ENCODE peak calls at places on chromosomes 6 and 20, in four cellular contexts. Y, V, A and O are unnamed samples.

GRCh38 chr6:5028921-5029320 is 25.1 kb upstream of the RPP40 start:
- DNase-seq in A (no peak), V (peak; percentile 36), Y (no peak), O (no peak)

GRCh38 chr6:43014434-43014909 is 423 bp downstream of the KLHDC3 start:
- DNase-seq in Y (no peak), V (no peak), A (no peak), O (peak; percentile 14)

GRCh38 chr6:89409461-89410035 is 2.5 kb downstream of the RRAGD start:
- DNase-seq in Y (no peak), V (no peak), A (no peak), O (no peak)

GRCh38 chr20:856361-856775 is 22.9 kb downstream of the FAM110A start:
- DNase-seq in V (no peak), A (no peak), Y (no peak), O (peak; percentile 82)

GRCh38 chr6:116070990-116071389 is 10.3 kb upstream of the FRK start:
- DNase-seq in A (no peak), V (peak; percentile 70), Y (no peak), O (no peak)

GRCh38 chr6:159107451-159108260 is 61.5 kb upstream of the FNDC1 start:
- DNase-seq in Y (no peak), A (no peak), V (no peak), O (no peak)

GRCh38 chr6:79570802-79571367 is 33.7 kb upstream of the LCA5 start:
- DNase-seq in Y (no peak), V (peak; percentile 41), A (peak; percentile 42), O (peak; percentile 7)

GRCh38 chr6:41531016-41531415 is 15.2 kb upstream of the FOXP4 start:
- DNase-seq in Y (no peak), V (no peak), A (no peak), O (no peak)

GRCh38 chr6:33987531-33988021 is 158.3 kb downstream of the GRM4 start:
- DNase-seq in V (no peak), Y (no peak), A (no peak), O (no peak)

GRCh38 chr6:44659676-44660170 is 272.2 kb downstream of the CDC5L start:
- DNase-seq in Y (no peak), A (no peak), V (no peak), O (no peak)

GRCh38 chr6:68635706-68636513 is 828 bp downstream of the ADGRB3 start:
- DNase-seq in A (peak; percentile 41), Y (no peak), V (no peak), O (no peak)

GRCh38 chr20:40953856-40954255 is 74.8 kb upstream of the TOP1 start:
- DNase-seq in A (no peak), Y (no peak), V (no peak), O (no peak)

DNA sequence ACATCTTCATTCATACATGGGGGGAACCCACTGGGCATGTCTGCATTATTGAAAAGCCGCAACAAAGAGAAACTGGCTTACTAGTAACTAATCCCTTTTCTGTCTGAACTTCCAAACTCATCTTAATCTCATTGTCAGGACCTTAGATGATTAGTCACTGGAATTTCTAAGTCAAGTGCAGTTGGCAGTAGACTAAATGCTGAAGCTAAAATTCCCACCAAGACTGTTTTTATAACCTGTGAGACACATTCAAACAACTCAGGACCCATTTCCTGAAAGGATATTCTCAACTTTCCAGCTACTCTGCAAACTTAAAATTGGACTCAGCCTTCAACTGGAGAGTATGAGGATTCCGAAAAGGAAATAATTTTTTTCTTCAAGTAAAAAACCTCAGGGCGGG is 94.8 kb upstream of the SCAF8 start:
- DNase-seq in V (no peak), Y (no peak), A (no peak), O (no peak)
- TF ChIP-seq MYC in V (no peak), Y (no peak), A (no peak), O (no peak)

GRCh38 chr6:53165333-53165732 is 16.7 kb upstream of the GCM1 start:
- DNase-seq in A (no peak), Y (no peak), V (no peak), O (no peak)

GRCh38 chr6:53161481-53162009 is 12.9 kb upstream of the GCM1 start:
- DNase-seq in V (no peak), Y (no peak), A (no peak), O (no peak)

GRCh38 chr6:53154071-53154470 is 5.4 kb upstream of the GCM1 start:
- DNase-seq in Y (no peak), V (no peak), A (no peak), O (no peak)

GRCh38 chr6:53154794-53155193 is 6.2 kb upstream of the GCM1 start:
- DNase-seq in A (no peak), V (no peak), Y (no peak), O (no peak)

GRCh38 chr6:53159558-53159957 is 10.9 kb upstream of the GCM1 start:
- DNase-seq in Y (no peak), A (no peak), V (peak; percentile 33), O (peak; percentile 12)
- TF ChIP-seq ESRRA in Y (no peak), A (no peak), V (no peak), O (no peak)

DNA sequence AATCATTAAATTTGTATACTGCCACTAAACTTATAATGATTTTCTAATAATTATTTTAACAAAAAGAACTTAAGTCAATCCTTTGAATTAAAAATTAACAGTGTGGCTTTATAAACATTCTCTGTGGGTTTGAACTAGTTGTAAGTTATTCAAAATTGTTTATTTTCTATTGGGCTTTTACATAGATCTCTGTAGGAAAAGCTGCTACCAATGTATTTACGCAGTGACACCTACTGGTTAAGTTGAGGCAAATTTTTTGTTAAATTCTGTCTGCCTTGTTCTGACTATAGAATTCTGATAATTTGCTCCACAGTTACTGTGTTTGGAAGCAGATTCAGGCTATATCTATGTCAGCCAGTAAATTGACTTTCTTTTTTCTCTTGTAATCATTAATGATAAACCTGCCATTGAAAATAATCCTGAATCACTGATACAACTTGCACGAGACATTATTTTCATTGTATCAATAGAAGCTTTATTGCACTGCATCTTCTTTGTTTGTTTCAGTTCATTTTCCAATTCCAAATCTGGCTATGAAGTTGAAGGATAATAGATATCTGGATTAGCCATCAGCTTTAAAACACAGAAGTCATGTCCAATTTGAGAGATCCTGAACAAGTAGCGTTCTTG is 66.0 kb upstream of the UTRN start:
- DNase-seq in V (peak; percentile 54), A (peak; percentile 49), Y (peak; percentile 8), O (peak; percentile 44)
- TF ChIP-seq MYC in V (no peak), A (no peak), Y (no peak), O (no peak)

DNA sequence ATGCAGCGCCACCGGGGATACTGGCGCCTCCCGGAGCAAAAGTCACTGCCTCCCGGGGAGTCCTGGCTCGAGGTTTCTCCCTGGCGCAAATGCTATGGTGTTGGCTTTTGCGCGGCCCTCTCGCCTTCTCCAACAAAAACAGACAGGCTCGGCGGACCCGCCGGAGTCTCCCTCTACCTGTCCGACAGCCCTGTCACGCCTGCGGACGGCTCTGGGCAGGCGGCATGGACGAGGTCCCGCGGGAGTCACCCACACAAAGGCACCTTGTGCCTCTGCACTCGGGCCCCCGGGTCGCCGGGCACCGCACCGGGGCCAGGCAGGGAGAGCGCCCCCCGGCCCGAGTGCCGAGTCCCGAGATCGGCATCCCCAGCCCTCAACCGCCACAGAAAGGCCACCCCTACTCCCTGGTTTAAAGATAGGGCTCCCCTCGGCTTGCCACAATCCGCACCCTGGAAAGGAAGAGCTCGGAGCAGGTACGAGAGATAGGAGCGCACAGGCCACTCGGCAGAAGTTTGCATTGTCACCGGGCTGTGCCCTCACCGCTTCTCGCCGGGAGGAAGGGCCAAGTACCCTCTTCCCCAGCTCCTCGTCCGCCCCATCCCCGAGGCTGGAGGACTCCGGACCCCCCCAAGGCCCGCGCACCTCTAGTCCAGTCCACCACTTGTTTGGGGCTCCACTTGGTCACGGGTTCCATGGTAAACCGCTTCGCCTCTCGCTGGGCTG is 903 bp downstream of the CNKSR3 start:
- DNase-seq in Y (no peak), V (peak; percentile 44), A (peak; percentile 64), O (no peak)
- TF ChIP-seq ESRRA in Y (no peak), V (no peak), A (no peak), O (no peak)

DNA sequence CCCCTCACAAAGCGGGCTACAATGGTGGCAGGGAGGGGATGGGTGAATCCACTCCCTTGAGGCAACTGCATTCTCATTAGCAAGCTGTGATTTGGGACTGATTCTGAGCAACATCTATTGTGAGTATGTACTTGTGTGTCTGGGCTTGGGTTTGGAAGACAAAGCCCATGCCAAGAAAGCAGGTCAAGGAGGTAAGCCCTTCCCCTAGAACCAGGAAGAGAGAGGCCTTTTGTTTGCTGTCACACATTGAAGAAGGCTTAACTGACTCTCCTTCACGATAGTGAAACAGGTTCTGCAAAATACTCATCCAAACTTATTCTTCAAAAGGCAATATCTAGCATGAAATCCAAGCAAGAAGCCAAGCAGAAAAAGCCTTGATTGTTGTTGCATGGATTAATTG is 403.1 kb upstream of the ID4 start:
- DNase-seq in A (no peak), V (no peak), Y (no peak), O (no peak)
- TF ChIP-seq MYC in A (no peak), V (no peak), Y (no peak), O (no peak)

GRCh38 chr6:87663434-87663833 is 38.6 kb downstream of the AKIRIN2 start:
- DNase-seq in V (no peak), A (no peak), Y (no peak), O (no peak)

GRCh38 chr6:87658516-87658915 is 43.5 kb downstream of the AKIRIN2 start:
- DNase-seq in Y (no peak), V (no peak), A (no peak), O (no peak)

GRCh38 chr6:87660226-87660886 is 41.7 kb downstream of the AKIRIN2 start:
- DNase-seq in A (no peak), V (no peak), Y (no peak), O (no peak)

GRCh38 chr6:87661503-87661902 is 40.5 kb downstream of the AKIRIN2 start:
- DNase-seq in Y (no peak), A (no peak), V (no peak), O (no peak)

DNA sequence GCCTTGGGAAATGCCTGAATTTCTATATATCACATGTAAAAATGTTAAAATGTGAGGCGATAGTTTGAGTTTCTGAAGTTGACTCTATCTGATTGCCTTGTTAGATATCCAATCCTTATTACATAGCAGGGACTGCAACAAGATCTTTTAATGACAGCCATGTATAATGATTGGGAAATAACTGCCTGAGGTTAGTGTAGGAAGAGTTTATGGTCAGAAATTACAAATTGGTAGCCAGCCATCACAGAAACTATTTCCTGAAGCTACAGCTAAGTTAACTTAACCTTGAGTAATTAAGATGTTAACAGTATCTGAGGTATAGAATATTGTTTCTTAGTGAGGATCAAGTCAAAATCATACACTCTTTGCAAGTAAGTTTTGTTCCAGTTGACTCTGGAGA is 41.0 kb downstream of the AKIRIN2 start:
- DNase-seq in A (no peak), V (no peak), Y (no peak), O (no peak)
- TF ChIP-seq ESRRA in A (no peak), V (no peak), Y (no peak), O (no peak)

DNA sequence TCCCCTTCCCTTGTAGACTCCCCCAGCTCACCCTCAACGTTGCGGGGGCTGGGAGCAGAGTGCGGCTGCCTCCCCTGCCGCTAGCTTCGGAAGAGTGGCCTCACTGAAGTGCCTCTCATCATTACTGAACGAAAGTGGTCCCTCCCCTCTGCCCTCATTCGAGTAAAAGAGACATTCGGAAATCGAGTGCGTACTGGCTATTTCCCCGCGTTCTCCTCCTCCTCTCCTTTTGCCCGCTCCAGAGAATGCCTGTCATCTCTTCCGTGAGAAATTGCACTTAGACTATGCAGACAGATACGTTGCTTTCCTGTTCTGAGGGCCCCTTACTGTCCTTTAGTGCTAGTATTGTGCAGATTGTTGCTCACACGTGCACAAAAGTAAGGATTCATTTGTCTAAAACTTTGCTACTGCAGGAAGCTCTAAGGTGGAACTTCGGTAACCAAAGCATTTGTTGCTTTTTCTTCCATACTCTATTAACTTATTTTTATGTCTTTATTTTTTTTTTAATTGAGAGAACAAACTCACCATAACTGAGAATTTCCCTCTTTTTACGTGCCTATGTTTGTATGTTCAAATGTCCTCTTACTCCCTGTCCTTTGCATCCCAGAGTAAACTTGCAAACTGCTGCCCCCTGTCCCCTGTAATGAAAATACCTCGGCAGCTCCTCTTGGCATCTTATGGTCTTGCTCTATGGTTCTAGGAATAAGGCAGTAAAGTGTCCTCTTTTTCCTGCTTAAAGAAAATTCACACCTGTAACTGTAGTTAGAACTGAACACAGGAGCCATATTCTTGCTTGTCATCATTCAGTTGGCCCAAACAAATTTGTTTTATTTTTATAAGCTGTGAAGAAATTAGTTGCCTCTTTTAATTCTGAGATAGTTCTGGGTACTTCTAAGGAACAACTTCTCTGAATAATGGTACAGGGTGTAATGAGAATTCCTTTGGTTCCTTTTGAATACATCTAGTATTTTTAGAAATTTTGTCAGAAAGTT is 1.1 kb downstream of the MAP3K4 start:
- DNase-seq in V (peak; percentile 79), Y (no peak), A (peak; percentile 86), O (peak; percentile 67)
- TF ChIP-seq MYC in V (no peak), Y (no peak), A (no peak), O (no peak)